ENCODE peak calls at places on chromosomes 11 and 22, in six cellular contexts. U is cardiac fibroblast, C is body of pancreas, O is RWPE2, N is stomach, J is fibroblast of the aortic adventitia. E is an unnamed sample.
A peak's percentile ranks its signal among the peaks of the same experiment; 100 is the strongest.

GRCh38 chr11:110173775-110174644 is 80.8 kb downstream of the ZC3H12C start:
- DNase-seq in N (peak; percentile 65), O (no peak), U (peak; percentile 86), C (peak; percentile 77), J (peak; percentile 78), E (peak; percentile 32)

GRCh38 chr11:32148824-32149223 is 58.0 kb downstream of the RCN1 start:
- DNase-seq in C (no peak), J (no peak), N (no peak), U (peak; percentile 66), O (no peak), E (peak; percentile 8)

GRCh38 chr11:92340839-92341238 is 116.2 kb downstream of the FAT3 start:
- DNase-seq in O (no peak), C (no peak), J (peak; percentile 5), N (no peak), U (peak; percentile 48), E (peak; percentile 6)

GRCh38 chr11:83306385-83307080 is 20.4 kb upstream of the CCDC90B start:
- DNase-seq in U (no peak), C (no peak), O (no peak), N (no peak), J (no peak), E (no peak)

GRCh38 chr11:60118333-60118732 is 29.9 kb downstream of the MS4A2 start:
- DNase-seq in N (no peak), U (no peak), O (no peak), C (no peak), J (no peak), E (no peak)

GRCh38 chr11:64762916-64763803 is 3.4 kb upstream of the PYGM start:
- DNase-seq in J (peak; percentile 74), U (peak; percentile 76), C (no peak), N (peak; percentile 23), O (no peak), E (peak; percentile 59)

GRCh38 chr11:118214210-118214914 is 10.4 kb downstream of the JAML start:
- DNase-seq in U (no peak), N (no peak), O (no peak), C (no peak), J (no peak), E (no peak)

GRCh38 chr11:44865866-44866272 is 84.8 kb downstream of the TP53I11 start:
- DNase-seq in J (no peak), O (no peak), C (peak; percentile 78), U (no peak), N (peak; percentile 59), E (no peak)

GRCh38 chr11:9263840-9264380 is 1.2 kb downstream of the DENND5A start:
- DNase-seq in J (no peak), C (no peak), O (no peak), U (peak; percentile 67), N (no peak), E (peak; percentile 32)

GRCh38 chr11:131932584-131933360 is 562.4 kb downstream of the NTM start:
- DNase-seq in J (no peak), U (no peak), N (no peak), C (peak; percentile 31), O (no peak), E (no peak)

GRCh38 chr22:19807914-19808872 is 46.5 kb downstream of the GNB1L start:
- DNase-seq in J (no peak), N (no peak), O (no peak), U (no peak), C (no peak), E (no peak)

GRCh38 chr11:117641008-117641915 is 155.8 kb downstream of the DSCAML1 start:
- DNase-seq in U (no peak), N (no peak), O (no peak), J (no peak), C (no peak), E (no peak)

GRCh38 chr11:45489281-45489906 is 176.0 kb downstream of the CHST1 start:
- DNase-seq in J (no peak), O (peak; percentile 7), C (no peak), N (no peak), U (no peak), E (no peak)

GRCh38 chr11:60059052-60059451 is 2.6 kb downstream of the MS4A3 start:
- DNase-seq in C (no peak), J (no peak), O (no peak), U (no peak), N (no peak), E (no peak)

GRCh38 chr22:30763815-30764686 is 69.4 kb downstream of the OSBP2 start:
- DNase-seq in O (no peak), U (peak; percentile 91), C (peak; percentile 70), N (peak; percentile 52), J (peak; percentile 88), E (peak; percentile 73)

GRCh38 chr22:23898006-23898974 is 4.1 kb downstream of the MIF start:
- DNase-seq in C (no peak), U (no peak), N (no peak), J (no peak), O (no peak), E (no peak)

GRCh38 chr11:97557399-97557798 is 1167.6 kb downstream of the JRKL start:
- DNase-seq in O (no peak), N (no peak), U (peak; percentile 64), C (no peak), J (no peak), E (no peak)

GRCh38 chr11:59891781-59892181 is 13.2 kb downstream of the OOSP3 start:
- DNase-seq in C (no peak), O (no peak), N (no peak), J (no peak), U (peak; percentile 36), E (no peak)

GRCh38 chr22:50199836-50200332 is 927 bp upstream of the SELENOO start:
- DNase-seq in O (no peak), J (no peak), C (peak; percentile 25), N (peak; percentile 33), U (no peak), E (no peak)

GRCh38 chr11:66288138-66288865 is 641 bp downstream of the YIF1A start:
- DNase-seq in C (peak; percentile 67), U (peak; percentile 33), O (no peak), N (no peak), J (no peak), E (no peak)

GRCh38 chr11:3942956-3943497 is 87.6 kb downstream of the STIM1 start:
- DNase-seq in N (no peak), J (peak; percentile 47), O (no peak), C (no peak), U (peak; percentile 61), E (no peak)

GRCh38 chr11:8059030-8059429 is 22.0 kb upstream of the TUB start:
- DNase-seq in U (no peak), C (no peak), J (no peak), N (peak; percentile 17), O (no peak), E (no peak)

GRCh38 chr11:2298131-2298794 is 3.5 kb downstream of the C11orf21 start:
- DNase-seq in O (no peak), U (no peak), J (no peak), N (no peak), C (no peak), E (no peak)

GRCh38 chr11:61482513-61482912 is 26.0 kb upstream of the LRRC10B start:
- DNase-seq in C (no peak), U (no peak), J (no peak), N (no peak), O (no peak), E (peak; percentile 22)

GRCh38 chr22:49238181-49239141 is 589.2 kb downstream of the BRD1 start:
- DNase-seq in U (no peak), J (no peak), C (no peak), N (no peak), O (no peak), E (no peak)

GRCh38 chr11:14288189-14288935 is 70.6 kb downstream of the RRAS2 start:
- DNase-seq in C (no peak), O (no peak), J (peak; percentile 84), U (peak; percentile 91), N (no peak), E (peak; percentile 82)

GRCh38 chr11:64264371-64264852 is 13.1 kb downstream of the PLCB3 start:
- DNase-seq in N (no peak), J (no peak), O (no peak), C (no peak), U (no peak), E (no peak)

GRCh38 chr11:76610871-76611475 is 59.6 kb downstream of the LRRC32 start:
- DNase-seq in U (no peak), O (no peak), C (no peak), N (no peak), J (no peak), E (no peak)

GRCh38 chr11:8018742-8019631 is 31.9 kb downstream of the EIF3F start:
- DNase-seq in O (no peak), J (peak; percentile 67), U (peak; percentile 60), C (peak; percentile 77), N (peak; percentile 61), E (peak; percentile 77)

GRCh38 chr22:32539631-32540449 is 65.2 kb downstream of the FBXO7 start:
- DNase-seq in O (no peak), C (no peak), J (no peak), U (no peak), N (no peak), E (no peak)

DNA sequence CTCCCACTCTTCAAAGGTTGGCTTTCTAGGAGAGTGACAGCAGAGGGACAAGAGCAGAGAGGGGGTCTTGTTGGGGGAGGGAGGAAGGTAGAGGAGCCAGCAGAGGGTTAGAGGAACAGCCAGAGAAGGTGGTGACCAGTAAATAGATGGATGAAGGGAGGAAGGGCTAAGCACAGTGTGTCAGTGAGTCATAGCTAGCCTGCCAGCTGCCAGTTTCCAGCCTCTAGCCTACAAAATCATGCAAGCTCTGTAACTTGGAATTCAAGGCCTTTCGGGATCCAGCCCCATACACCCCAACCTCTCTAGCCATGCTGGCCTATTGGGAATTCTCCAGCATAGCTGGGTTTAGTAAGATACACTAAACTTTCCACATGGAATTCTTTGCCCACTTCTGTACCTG is 147.4 kb upstream of the TEAD1 start:
- DNase-seq in U (peak; percentile 65), N (no peak), C (no peak), J (peak; percentile 88), O (no peak), E (peak; percentile 70)
- TF ChIP-seq CTCF in U (no peak), N (no peak), C (no peak), J (no peak), O (no peak), E (no peak)

DNA sequence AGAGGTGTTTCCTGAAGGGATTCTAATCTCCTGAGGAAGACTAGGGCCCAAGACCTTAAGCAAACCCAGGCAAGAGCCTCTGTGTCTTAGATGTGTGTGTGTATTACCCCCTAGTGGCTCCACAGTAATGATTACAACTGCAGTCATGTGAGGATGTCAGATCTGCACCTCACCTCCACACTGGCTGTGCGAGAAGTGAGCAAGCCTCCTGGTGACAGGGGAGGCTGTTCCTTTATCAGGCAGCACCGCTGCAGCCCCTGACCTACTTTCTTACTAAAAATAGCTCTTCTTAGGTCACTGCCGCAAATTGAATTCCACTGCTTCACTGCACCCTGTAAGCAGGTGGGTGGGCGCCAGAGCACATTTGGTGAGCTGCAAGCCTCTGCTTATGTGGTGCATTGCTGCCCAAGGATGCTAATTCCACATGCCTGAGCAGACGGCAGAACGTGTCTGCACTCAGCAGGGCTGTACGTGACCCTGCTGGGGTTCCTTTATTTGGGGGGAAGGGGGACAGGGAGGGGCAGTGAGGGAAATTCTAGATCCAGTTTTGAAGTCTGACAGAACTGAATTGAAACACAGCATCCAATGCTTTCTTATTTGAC is 112.4 kb downstream of the KCNC1 start:
- DNase-seq in O (no peak), N (no peak), C (no peak), J (peak; percentile 28), U (peak; percentile 18), E (no peak)
- TF ChIP-seq CTCF in O (peak; percentile 19), N (no peak), C (no peak), J (peak; percentile 20), U (peak; percentile 6), E (peak; percentile 51)

GRCh38 chr22:42990131-42990838 is 24.7 kb downstream of the PACSIN2 start:
- DNase-seq in N (no peak), O (peak; percentile 81), U (peak; percentile 94), J (peak; percentile 90), C (no peak), E (peak; percentile 92)
- TF ChIP-seq CTCF in N (no peak), O (peak; percentile 82), U (peak; percentile 53), J (peak; percentile 66), C (no peak), E (peak; percentile 74)

GRCh38 chr11:35464308-35464707 is 45.0 kb upstream of the SLC1A2 start:
- DNase-seq in N (no peak), C (no peak), J (peak; percentile 20), O (no peak), U (no peak), E (no peak)
- TF ChIP-seq CTCF in N (no peak), C (no peak), J (peak; percentile 36), O (peak; percentile 60), U (peak; percentile 7), E (peak; percentile 61)

E was measured in HFFc6.